ENCODE peak calls at places on chromosomes 11 and 22, in nine cellular contexts. One of them, this sample, is unnamed. For H3K4me1, the result is how much of the 10 kb centered on the place peaks cover.

GRCh38 chr11:2816941-2817421 is 68.6 kb downstream of the CDKN1C start:
- DNase-seq in GM12878: no peak
- DNase-seq in stomach: no peak
- DNase-seq in adrenal gland: no peak
- DNase-seq in CD8-positive, alpha-beta memory T cell: no peak
- DNase-seq in left ventricle myocardium inferior: peak
- DNase-seq in tibial artery: no peak
- DNase-seq in GM23338: no peak
- DNase-seq in PC-9: no peak
- DNase-seq in this sample: no peak

GRCh38 chr22:43320943-43321900 is 21.9 kb downstream of the SCUBE1 start:
- DNase-seq in GM23338: no peak
- DNase-seq in GM12878: no peak
- DNase-seq in CD8-positive, alpha-beta memory T cell: no peak
- DNase-seq in adrenal gland: no peak
- DNase-seq in tibial artery: no peak
- DNase-seq in left ventricle myocardium inferior: no peak
- DNase-seq in stomach: no peak
- DNase-seq in PC-9: no peak
- DNase-seq in this sample: no peak

GRCh38 chr11:5037926-5038325 is 8.4 kb upstream of the OR52J3 start:
- DNase-seq in left ventricle myocardium inferior: no peak
- DNase-seq in CD8-positive, alpha-beta memory T cell: no peak
- DNase-seq in GM23338: no peak
- DNase-seq in tibial artery: no peak
- DNase-seq in PC-9: no peak
- DNase-seq in adrenal gland: no peak
- DNase-seq in GM12878: no peak
- DNase-seq in stomach: no peak
- DNase-seq in this sample: no peak

GRCh38 chr22:39374191-39374590 is 24.4 kb downstream of the SYNGR1 start:
- DNase-seq in left ventricle myocardium inferior: no peak
- DNase-seq in GM12878: no peak
- DNase-seq in stomach: no peak
- DNase-seq in adrenal gland: no peak
- DNase-seq in tibial artery: no peak
- DNase-seq in CD8-positive, alpha-beta memory T cell: no peak
- DNase-seq in GM23338: peak
- DNase-seq in PC-9: no peak
- DNase-seq in this sample: no peak

GRCh38 chr11:1487851-1488574 is 1.4 kb upstream of the MOB2 start:
- DNase-seq in PC-9: no peak
- DNase-seq in tibial artery: peak
- DNase-seq in GM23338: no peak
- DNase-seq in GM12878: no peak
- DNase-seq in stomach: peak
- DNase-seq in CD8-positive, alpha-beta memory T cell: no peak
- DNase-seq in adrenal gland: no peak
- DNase-seq in left ventricle myocardium inferior: no peak
- DNase-seq in this sample: no peak

GRCh38 chr11:92826136-92826535 is 143.3 kb upstream of the MTNR1B start:
- DNase-seq in left ventricle myocardium inferior: no peak
- DNase-seq in adrenal gland: no peak
- DNase-seq in stomach: no peak
- DNase-seq in GM23338: no peak
- DNase-seq in CD8-positive, alpha-beta memory T cell: no peak
- DNase-seq in tibial artery: no peak
- DNase-seq in GM12878: no peak
- DNase-seq in PC-9: no peak
- DNase-seq in this sample: no peak

GRCh38 chr22:45688606-45689080 is 17.0 kb downstream of the ATXN10 start:
- DNase-seq in adrenal gland: peak
- DNase-seq in GM23338: no peak
- DNase-seq in CD8-positive, alpha-beta memory T cell: no peak
- DNase-seq in stomach: no peak
- DNase-seq in PC-9: peak
- DNase-seq in GM12878: no peak
- DNase-seq in tibial artery: no peak
- DNase-seq in left ventricle myocardium inferior: no peak
- DNase-seq in this sample: no peak

GRCh38 chr11:74870485-74870884 is 78.4 kb downstream of the XRRA1 start:
- DNase-seq in adrenal gland: no peak
- DNase-seq in left ventricle myocardium inferior: no peak
- DNase-seq in CD8-positive, alpha-beta memory T cell: no peak
- DNase-seq in GM23338: peak
- DNase-seq in GM12878: no peak
- DNase-seq in stomach: no peak
- DNase-seq in tibial artery: no peak
- DNase-seq in PC-9: no peak
- DNase-seq in this sample: no peak

GRCh38 chr22:24191381-24191841 is 10.1 kb downstream of the SUSD2 start:
- DNase-seq in tibial artery: no peak
- DNase-seq in CD8-positive, alpha-beta memory T cell: no peak
- DNase-seq in PC-9: no peak
- DNase-seq in GM12878: no peak
- DNase-seq in left ventricle myocardium inferior: no peak
- DNase-seq in GM23338: no peak
- DNase-seq in stomach: no peak
- DNase-seq in adrenal gland: no peak
- DNase-seq in this sample: no peak

GRCh38 chr11:106815209-106815608 is 203.1 kb downstream of the GUCY1A2 start:
- DNase-seq in GM23338: no peak
- DNase-seq in CD8-positive, alpha-beta memory T cell: no peak
- DNase-seq in GM12878: no peak
- DNase-seq in adrenal gland: no peak
- DNase-seq in left ventricle myocardium inferior: no peak
- DNase-seq in tibial artery: no peak
- DNase-seq in PC-9: no peak
- DNase-seq in stomach: no peak
- DNase-seq in this sample: no peak

DNA sequence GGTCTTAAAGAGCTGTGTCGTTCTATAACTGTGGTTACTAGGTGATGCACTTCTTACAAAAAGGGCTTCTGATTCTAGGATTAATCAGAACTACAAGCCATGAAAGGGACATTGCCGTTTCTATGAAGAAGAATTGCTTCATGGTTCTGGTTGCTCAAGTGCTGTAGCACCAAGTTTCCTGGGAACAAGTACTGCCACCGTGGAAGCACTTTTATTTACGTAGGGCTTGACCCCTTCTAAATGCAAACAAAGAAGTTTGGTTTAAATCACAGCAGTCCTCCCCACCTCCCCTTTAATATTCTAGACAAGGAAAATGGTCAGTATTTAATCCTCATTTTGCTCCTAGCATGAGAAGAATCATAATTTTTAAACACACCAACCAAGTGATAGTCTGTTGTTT is 9.8 kb downstream of the YAP1 start:
- DNase-seq in GM23338: peak
- DNase-seq in adrenal gland: no peak
- DNase-seq in tibial artery: no peak
- DNase-seq in CD8-positive, alpha-beta memory T cell: no peak
- DNase-seq in stomach: no peak
- DNase-seq in PC-9: no peak
- DNase-seq in GM12878: no peak
- DNase-seq in left ventricle myocardium inferior: no peak
- DNase-seq in this sample: no peak
- H3K4me1 ChIP-seq in GM23338: half or more
- H3K4me1 ChIP-seq in adrenal gland: under half
- H3K4me1 ChIP-seq in tibial artery: under half
- H3K4me1 ChIP-seq in CD8-positive, alpha-beta memory T cell: under half
- H3K4me1 ChIP-seq in stomach: under half
- H3K4me1 ChIP-seq in PC-9: half or more
- H3K4me1 ChIP-seq in GM12878: under half
- H3K4me1 ChIP-seq in left ventricle myocardium inferior: half or more
- H3K4me1 ChIP-seq in this sample: under half

DNA sequence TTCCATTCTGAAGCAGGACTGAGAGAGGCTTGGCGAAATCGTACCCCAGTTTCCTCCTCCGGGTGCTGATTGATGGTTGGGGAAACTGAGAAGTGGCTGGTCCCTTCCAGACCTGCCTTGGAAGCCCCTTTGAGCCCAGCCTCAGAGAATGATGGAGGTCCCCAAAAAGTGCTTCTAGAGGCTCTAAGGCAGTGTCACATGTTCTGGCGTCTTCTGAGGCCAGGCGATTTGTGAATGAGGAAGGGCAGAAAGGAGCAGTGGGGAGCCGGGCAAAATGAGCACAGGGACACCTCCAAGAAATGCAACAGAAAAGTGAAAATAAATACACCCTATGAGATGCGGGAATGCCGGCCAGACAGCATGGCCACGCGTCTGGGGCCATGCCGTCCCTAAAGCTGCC is 1.0 kb upstream of the LIF start:
- DNase-seq in PC-9: no peak
- DNase-seq in GM23338: no peak
- DNase-seq in GM12878: no peak
- DNase-seq in tibial artery: no peak
- DNase-seq in left ventricle myocardium inferior: no peak
- DNase-seq in adrenal gland: no peak
- DNase-seq in stomach: no peak
- DNase-seq in CD8-positive, alpha-beta memory T cell: no peak
- DNase-seq in this sample: no peak
- H3K4me3 ChIP-seq in PC-9: no peak
- H3K4me3 ChIP-seq in GM23338: no peak
- H3K4me3 ChIP-seq in GM12878: no peak
- H3K4me3 ChIP-seq in tibial artery: no peak
- H3K4me3 ChIP-seq in left ventricle myocardium inferior: no peak
- H3K4me3 ChIP-seq in adrenal gland: no peak
- H3K4me3 ChIP-seq in stomach: no peak
- H3K4me3 ChIP-seq in CD8-positive, alpha-beta memory T cell: no peak
- H3K4me3 ChIP-seq in this sample: no peak

GRCh38 chr11:86018249-86018648 is 50.6 kb downstream of the PICALM start:
- DNase-seq in stomach: no peak
- DNase-seq in tibial artery: no peak
- DNase-seq in adrenal gland: no peak
- DNase-seq in GM12878: no peak
- DNase-seq in PC-9: no peak
- DNase-seq in GM23338: no peak
- DNase-seq in CD8-positive, alpha-beta memory T cell: no peak
- DNase-seq in left ventricle myocardium inferior: no peak
- DNase-seq in this sample: no peak
- H3K4me1 ChIP-seq in stomach: under half
- H3K4me1 ChIP-seq in tibial artery: under half
- H3K4me1 ChIP-seq in adrenal gland: under half
- H3K4me1 ChIP-seq in GM12878: under half
- H3K4me1 ChIP-seq in PC-9: under half
- H3K4me1 ChIP-seq in GM23338: under half
- H3K4me1 ChIP-seq in CD8-positive, alpha-beta memory T cell: under half
- H3K4me1 ChIP-seq in left ventricle myocardium inferior: under half
- H3K4me1 ChIP-seq in this sample: under half

GRCh38 chr11:73330569-73331093 is 22.6 kb downstream of the ARHGEF17 start:
- DNase-seq in tibial artery: no peak
- DNase-seq in left ventricle myocardium inferior: no peak
- DNase-seq in GM12878: no peak
- DNase-seq in CD8-positive, alpha-beta memory T cell: no peak
- DNase-seq in GM23338: peak
- DNase-seq in adrenal gland: no peak
- DNase-seq in PC-9: no peak
- DNase-seq in stomach: no peak
- DNase-seq in this sample: no peak
- H3K4me3 ChIP-seq in tibial artery: no peak
- H3K4me3 ChIP-seq in left ventricle myocardium inferior: no peak
- H3K4me3 ChIP-seq in GM12878: no peak
- H3K4me3 ChIP-seq in CD8-positive, alpha-beta memory T cell: no peak
- H3K4me3 ChIP-seq in GM23338: peak
- H3K4me3 ChIP-seq in adrenal gland: no peak
- H3K4me3 ChIP-seq in PC-9: no peak
- H3K4me3 ChIP-seq in stomach: no peak
- H3K4me3 ChIP-seq in this sample: no peak

GRCh38 chr22:49951986-49952896 is 8.3 kb upstream of the PIM3 start:
- DNase-seq in PC-9: peak
- DNase-seq in tibial artery: no peak
- DNase-seq in left ventricle myocardium inferior: no peak
- DNase-seq in CD8-positive, alpha-beta memory T cell: no peak
- DNase-seq in GM12878: no peak
- DNase-seq in GM23338: no peak
- DNase-seq in stomach: no peak
- DNase-seq in adrenal gland: no peak
- DNase-seq in this sample: no peak

GRCh38 chr22:49953027-49953679 is 7.4 kb upstream of the PIM3 start:
- DNase-seq in tibial artery: no peak
- DNase-seq in GM23338: no peak
- DNase-seq in PC-9: peak
- DNase-seq in left ventricle myocardium inferior: no peak
- DNase-seq in adrenal gland: no peak
- DNase-seq in GM12878: no peak
- DNase-seq in stomach: peak
- DNase-seq in CD8-positive, alpha-beta memory T cell: no peak
- DNase-seq in this sample: no peak

GRCh38 chr22:49950396-49950994 is 10.1 kb upstream of the PIM3 start:
- DNase-seq in stomach: peak
- DNase-seq in tibial artery: no peak
- DNase-seq in CD8-positive, alpha-beta memory T cell: no peak
- DNase-seq in left ventricle myocardium inferior: no peak
- DNase-seq in GM23338: no peak
- DNase-seq in GM12878: no peak
- DNase-seq in PC-9: no peak
- DNase-seq in adrenal gland: no peak
- DNase-seq in this sample: no peak

GRCh38 chr22:49951001-49951677 is 9.4 kb upstream of the PIM3 start:
- DNase-seq in CD8-positive, alpha-beta memory T cell: no peak
- DNase-seq in stomach: peak
- DNase-seq in GM23338: no peak
- DNase-seq in tibial artery: no peak
- DNase-seq in PC-9: peak
- DNase-seq in adrenal gland: no peak
- DNase-seq in GM12878: no peak
- DNase-seq in left ventricle myocardium inferior: no peak
- DNase-seq in this sample: no peak

GRCh38 chr22:49951678-49951985 is 8.9 kb upstream of the PIM3 start:
- DNase-seq in stomach: peak
- DNase-seq in PC-9: no peak
- DNase-seq in GM23338: no peak
- DNase-seq in adrenal gland: no peak
- DNase-seq in tibial artery: no peak
- DNase-seq in GM12878: no peak
- DNase-seq in CD8-positive, alpha-beta memory T cell: no peak
- DNase-seq in left ventricle myocardium inferior: no peak
- DNase-seq in this sample: no peak
- H3K4me1 ChIP-seq in stomach: half or more
- H3K4me1 ChIP-seq in PC-9: under half
- H3K4me1 ChIP-seq in GM23338: under half
- H3K4me1 ChIP-seq in adrenal gland: under half
- H3K4me1 ChIP-seq in tibial artery: under half
- H3K4me1 ChIP-seq in GM12878: under half
- H3K4me1 ChIP-seq in CD8-positive, alpha-beta memory T cell: under half
- H3K4me1 ChIP-seq in left ventricle myocardium inferior: half or more
- H3K4me1 ChIP-seq in this sample: under half

DNA sequence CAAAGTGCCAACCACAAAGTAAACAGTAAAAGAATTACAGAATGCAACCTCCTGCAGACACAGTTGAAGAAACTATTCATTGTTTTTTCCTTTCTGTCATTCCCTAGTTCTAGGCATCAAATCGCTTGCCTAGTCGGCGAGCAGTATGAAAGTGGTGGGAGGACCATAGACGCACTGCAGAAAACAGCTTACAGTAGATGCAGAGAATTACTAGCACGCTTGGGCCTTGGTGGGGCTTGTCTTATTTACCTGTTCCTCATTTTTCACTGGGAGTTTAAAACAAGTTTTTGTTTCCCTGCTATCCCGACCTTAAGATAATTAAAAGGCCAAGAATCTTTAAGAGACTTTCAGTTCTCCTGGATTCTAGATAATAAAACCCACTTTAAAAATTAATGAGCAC is 742 bp upstream of the ARL14EP start:
- DNase-seq in adrenal gland: no peak
- DNase-seq in GM23338: no peak
- DNase-seq in CD8-positive, alpha-beta memory T cell: no peak
- DNase-seq in PC-9: no peak
- DNase-seq in stomach: no peak
- DNase-seq in GM12878: no peak
- DNase-seq in tibial artery: no peak
- DNase-seq in left ventricle myocardium inferior: no peak
- DNase-seq in this sample: no peak
- H3K4me3 ChIP-seq in adrenal gland: no peak
- H3K4me3 ChIP-seq in GM23338: peak
- H3K4me3 ChIP-seq in CD8-positive, alpha-beta memory T cell: peak
- H3K4me3 ChIP-seq in PC-9: peak
- H3K4me3 ChIP-seq in stomach: no peak
- H3K4me3 ChIP-seq in GM12878: peak
- H3K4me3 ChIP-seq in tibial artery: peak
- H3K4me3 ChIP-seq in left ventricle myocardium inferior: peak
- H3K4me3 ChIP-seq in this sample: no peak